ENCODE peak calls at places on chromosomes 1 and 21, in four cellular contexts. C, E, Q and A are unnamed samples.

GRCh38 chr21:26079376-26079775 is 91.2 kb downstream of the APP start:
- DNase-seq in C (no peak), E (no peak), Q (no peak), A (no peak)

GRCh38 chr21:15004721-15005370 is 60.0 kb downstream of the NRIP1 start:
- DNase-seq in C (no peak), E (no peak), Q (no peak), A (no peak)

GRCh38 chr1:24094554-24094953 is 17.4 kb downstream of the MYOM3 start:
- DNase-seq in C (no peak), E (no peak), Q (peak; percentile 12), A (no peak)

GRCh38 chr1:5820026-5820421 is 172.2 kb downstream of the NPHP4 start:
- DNase-seq in C (no peak), E (no peak), Q (no peak), A (no peak)

GRCh38 chr1:155127105-155127671 is 488 bp upstream of the EFNA1 start:
- DNase-seq in C (peak; percentile 76), E (no peak), Q (peak; percentile 81), A (peak; percentile 52)

GRCh38 chr21:21788591-21788990 is 790.4 kb downstream of the NCAM2 start:
- DNase-seq in C (no peak), E (no peak), Q (no peak), A (no peak)

GRCh38 chr1:91851130-91852010 is 34.6 kb downstream of the TGFBR3 start:
- DNase-seq in C (peak; percentile 55), E (no peak), Q (no peak), A (no peak)

GRCh38 chr1:233654667-233655432 is 40.9 kb downstream of the KCNK1 start:
- DNase-seq in C (no peak), E (no peak), Q (no peak), A (no peak)

GRCh38 chr1:229063154-229063553 is 207.8 kb upstream of the RAB4A start:
- DNase-seq in C (no peak), E (no peak), Q (no peak), A (no peak)

GRCh38 chr1:174788981-174789380 is 210.8 kb upstream of the CACYBP start:
- DNase-seq in C (peak; percentile 63), E (no peak), Q (no peak), A (no peak)

GRCh38 chr1:172180886-172181285 is 239.6 kb upstream of the C1orf105 start:
- DNase-seq in C (peak; percentile 86), E (no peak), Q (no peak), A (no peak)

GRCh38 chr1:18062180-18062579 is 45.4 kb upstream of the IGSF21 start:
- DNase-seq in C (no peak), E (peak; percentile 54), Q (peak; percentile 33), A (no peak)

GRCh38 chr1:12149791-12150175 is 17.0 kb upstream of the TNFRSF1B start:
- DNase-seq in C (no peak), E (no peak), Q (no peak), A (no peak)

GRCh38 chr1:38114231-38114630 is 67.6 kb upstream of the POU3F1 start:
- DNase-seq in C (no peak), E (no peak), Q (no peak), A (no peak)

GRCh38 chr1:179926494-179927205 is 28.0 kb upstream of the CEP350 start:
- DNase-seq in C (peak; percentile 58), E (no peak), Q (no peak), A (no peak)

GRCh38 chr1:113981962-113982931 is 3.0 kb downstream of the OLFML3 start:
- DNase-seq in C (peak; percentile 88), E (no peak), Q (peak; percentile 35), A (peak; percentile 35)

GRCh38 chr1:42700006-42700405 is 17.8 kb downstream of the YBX1 start:
- DNase-seq in C (no peak), E (no peak), Q (no peak), A (no peak)

GRCh38 chr1:1677718-1678580 is 14.6 kb downstream of the SLC35E2B start:
- DNase-seq in C (no peak), E (no peak), Q (no peak), A (no peak)

GRCh38 chr1:19709255-19709765 is 44.6 kb downstream of the HTR6 start:
- DNase-seq in C (no peak), E (no peak), Q (no peak), A (no peak)

GRCh38 chr21:37149411-37149810 is 76.4 kb downstream of the TTC3 start:
- DNase-seq in C (peak; percentile 86), E (no peak), Q (no peak), A (no peak)

GRCh38 chr1:97379387-97380075 is 541.3 kb downstream of the DPYD start:
- DNase-seq in C (peak; percentile 44), E (no peak), Q (no peak), A (no peak)

GRCh38 chr1:34808051-34808810 is 15.4 kb downstream of the GJA4 start:
- DNase-seq in C (no peak), E (no peak), Q (no peak), A (no peak)

GRCh38 chr21:27648560-27648959 is 681.7 kb upstream of the ADAMTS5 start:
- DNase-seq in C (peak; percentile 97), E (no peak), Q (no peak), A (no peak)

GRCh38 chr1:63774617-63775417 is 1.0 kb downstream of the ROR1 start:
- DNase-seq in C (peak; percentile 70), E (peak; percentile 62), Q (peak; percentile 90), A (peak; percentile 70)

GRCh38 chr21:15058718-15059316 is 6.0 kb downstream of the NRIP1 start:
- DNase-seq in C (peak; percentile 76), E (no peak), Q (peak; percentile 85), A (no peak)

GRCh38 chr1:16607433-16607851 is 5.9 kb downstream of the NBPF1 start:
- DNase-seq in C (no peak), E (no peak), Q (no peak), A (peak; percentile 35)

GRCh38 chr1:160837558-160838205 is 25.0 kb downstream of the CD244 start:
- DNase-seq in C (peak; percentile 7), E (peak; percentile 29), Q (peak; percentile 13), A (no peak)

DNA sequence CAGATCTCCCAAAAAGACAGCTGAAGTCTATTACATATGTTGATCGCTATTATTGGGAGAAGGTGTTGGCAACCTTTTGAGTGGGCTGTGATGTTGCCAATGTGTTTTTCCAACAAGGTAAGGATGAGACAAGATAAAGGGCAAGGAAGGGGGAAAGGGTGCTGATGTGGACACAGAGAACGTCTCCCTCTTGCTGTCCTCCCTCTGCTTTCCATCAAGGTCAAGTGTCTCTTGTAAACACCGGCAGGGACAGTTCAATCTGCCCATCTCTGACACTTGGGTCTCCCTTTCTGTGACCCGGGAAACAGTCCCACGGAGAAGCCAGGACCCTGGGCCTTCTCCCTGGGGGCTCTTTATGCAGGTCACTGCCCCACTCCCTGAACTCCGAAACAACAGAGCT is 254.4 kb downstream of the LTN1 start:
- DNase-seq in C (no peak), E (no peak), Q (no peak), A (no peak)
- H4K8ac ChIP-seq in C (no peak overlapping the region), E (no peak overlapping the region), Q (no peak overlapping the region), A (no peak overlapping the region)

DNA sequence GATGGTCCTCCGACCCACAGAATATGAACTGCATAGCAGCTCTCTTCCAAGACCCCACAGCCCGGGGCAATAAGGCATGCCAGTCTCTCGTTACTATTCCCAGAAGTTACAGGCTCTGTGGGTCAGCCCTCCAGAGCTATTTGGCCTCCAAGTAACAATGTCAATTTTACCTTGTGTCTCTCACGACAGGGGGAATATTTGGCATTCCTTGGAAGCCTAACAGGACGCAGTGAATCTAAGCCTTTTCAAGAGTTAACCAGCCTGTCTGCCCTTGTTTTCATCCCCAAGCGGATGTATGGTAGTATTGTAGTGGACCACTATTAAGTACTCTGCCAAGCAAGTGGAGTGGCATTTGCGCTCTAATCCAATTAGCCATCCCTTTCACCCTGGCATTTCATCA is 24.4 kb upstream of the GNG4 start:
- DNase-seq in C (no peak), E (no peak), Q (peak; percentile 68), A (peak; percentile 71)
- H3K27ac ChIP-seq in C (no peak overlapping the region), E (no peak overlapping the region), Q (no peak overlapping the region), A (peak overlapping the region; percentile 47)

DNA sequence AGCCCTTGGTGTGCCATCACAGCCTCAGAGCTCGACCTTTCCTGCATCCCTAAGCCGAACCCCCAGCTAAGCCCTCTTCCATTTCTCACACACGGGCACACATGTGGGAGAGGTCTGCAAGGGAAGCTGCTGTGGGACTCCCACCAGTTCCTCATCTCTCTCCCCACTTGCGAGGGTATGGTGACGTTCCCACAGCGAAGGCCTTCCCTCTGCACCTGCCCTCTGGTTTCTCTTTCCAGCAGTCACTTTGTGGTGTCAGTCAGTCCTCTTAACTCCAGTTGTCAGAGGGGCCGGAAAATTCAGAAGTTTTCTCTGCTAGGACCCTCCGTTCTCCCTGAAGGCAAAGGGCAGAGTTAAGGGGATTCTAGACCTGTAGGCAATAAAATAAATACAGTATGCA is 5.5 kb upstream of the STK40 start:
- DNase-seq in C (no peak), E (no peak), Q (no peak), A (no peak)
- H3K23ac ChIP-seq in C (no peak overlapping the region), E (no peak overlapping the region), Q (no peak overlapping the region), A (no peak overlapping the region)

GRCh38 chr1:3461934-3462275 is 7.4 kb downstream of the ARHGEF16 start:
- DNase-seq in C (no peak), E (no peak), Q (no peak), A (no peak)

GRCh38 chr1:3463408-3463811 is 8.9 kb downstream of the ARHGEF16 start:
- DNase-seq in C (no peak), E (no peak), Q (no peak), A (no peak)

GRCh38 chr1:3461238-3461933 is 6.9 kb downstream of the ARHGEF16 start:
- DNase-seq in C (no peak), E (no peak), Q (no peak), A (no peak)

GRCh38 chr1:3463013-3463385 is 8.5 kb downstream of the ARHGEF16 start:
- DNase-seq in C (no peak), E (no peak), Q (no peak), A (no peak)

DNA sequence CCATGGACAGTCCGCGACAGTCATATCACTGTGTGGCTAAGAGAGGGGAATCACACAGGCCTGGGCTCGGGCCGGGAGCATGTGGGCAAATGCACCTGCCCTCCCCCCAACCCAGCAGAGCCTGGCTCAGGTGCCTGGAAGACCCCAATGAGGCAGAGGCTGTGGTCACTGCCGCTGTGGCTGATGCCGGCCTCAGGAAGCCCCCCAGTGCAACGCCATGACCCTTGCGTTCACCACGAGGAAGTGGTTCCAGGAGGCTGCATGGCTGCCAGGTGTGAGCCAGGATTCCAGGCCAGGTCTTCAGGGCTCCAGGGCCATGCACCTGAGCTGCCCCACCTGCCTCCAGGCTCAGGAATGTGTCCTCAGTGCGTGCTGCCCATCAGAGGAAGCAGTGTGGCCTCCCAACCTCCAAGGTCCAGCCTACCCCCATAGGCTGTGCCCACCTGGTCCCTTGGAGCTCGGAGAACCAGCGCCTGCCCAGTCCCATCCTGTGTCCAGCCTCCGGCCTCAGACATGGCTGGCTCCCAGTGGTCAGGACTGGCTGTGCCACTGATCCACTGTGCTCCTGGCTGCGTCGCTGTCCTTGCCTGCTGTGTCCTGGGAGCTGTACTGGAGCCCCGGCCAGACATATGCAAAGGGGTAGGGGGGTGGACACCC is 8.0 kb downstream of the ARHGEF16 start:
- DNase-seq in C (no peak), E (no peak), Q (no peak), A (no peak)
- H4K8ac ChIP-seq in C (no peak overlapping the region), E (no peak overlapping the region), Q (no peak overlapping the region), A (no peak overlapping the region)

GRCh38 chr1:230806552-230806951 is 59.4 kb downstream of the CAPN9 start:
- DNase-seq in C (no peak), E (no peak), Q (no peak), A (no peak)
- H3K27ac ChIP-seq in C (no peak overlapping the region), E (no peak overlapping the region), Q (no peak overlapping the region), A (no peak overlapping the region)